ENCODE peak calls at places on chromosomes 6 and 20, in five cellular contexts. T is IMR-90, G is neuronal stem cell, M is mesenchymal stem cell, F is H1. P is an unnamed sample. For H3K4me1, the result is how much of the 10 kb centered on the place peaks cover.

GRCh38 chr20:5171074-5171789 is 44.4 kb downstream of the CDS2 start:
- DNase-seq in T (no peak), M (peak), G (peak), F (no peak), P (no peak)

GRCh38 chr6:46296586-46296985 is 125.8 kb upstream of the ENPP5 start:
- DNase-seq in M (no peak), F (no peak), G (no peak), T (no peak), P (peak)

GRCh38 chr6:147561742-147562141 is 53.3 kb downstream of the SAMD5 start:
- DNase-seq in M (no peak), G (no peak), F (no peak), T (no peak), P (no peak)

GRCh38 chr6:156279306-156279969 is 497.7 kb upstream of the ARID1B start:
- DNase-seq in G (no peak), M (peak), T (no peak), F (no peak), P (no peak)

GRCh38 chr6:90368601-90369000 is 72.0 kb upstream of the BACH2 start:
- DNase-seq in F (no peak), G (no peak), T (peak), M (no peak), P (no peak)

GRCh38 chr6:1396952-1397868 is 7.8 kb downstream of the FOXF2 start:
- DNase-seq in G (peak), T (peak), F (no peak), M (peak), P (peak)

GRCh38 chr20:24951536-24952047 is 2.5 kb downstream of the CST7 start:
- DNase-seq in T (no peak), F (no peak), M (no peak), G (no peak), P (no peak)

GRCh38 chr20:63139369-63139768 is 76.6 kb downstream of the YTHDF1 start:
- DNase-seq in T (no peak), M (no peak), F (no peak), G (no peak), P (no peak)

GRCh38 chr6:33414592-33415271 is 3.2 kb downstream of the CUTA start:
- DNase-seq in T (no peak), M (no peak), F (no peak), G (no peak), P (no peak)

GRCh38 chr6:36735110-36735971 is 37.7 kb downstream of the RAB44 start:
- DNase-seq in G (no peak), T (peak), M (peak), F (no peak), P (no peak)

GRCh38 chr20:36543187-36544133 is 2.1 kb downstream of the MYL9 start:
- DNase-seq in M (peak), G (no peak), T (peak), F (no peak), P (no peak)

GRCh38 chr6:41723178-41723935 is 12.1 kb downstream of the TFEB start:
- DNase-seq in T (peak), G (no peak), F (no peak), M (peak), P (peak)

GRCh38 chr6:134002821-134003220 is 49.6 kb downstream of the SLC2A12 start:
- DNase-seq in F (no peak), T (peak), M (no peak), G (no peak), P (no peak)

GRCh38 chr20:24543168-24543567 is 73.7 kb downstream of the SYNDIG1 start:
- DNase-seq in M (no peak), F (no peak), G (no peak), T (no peak), P (no peak)

GRCh38 chr20:48657426-48658197 is 170.2 kb downstream of the PREX1 start:
- DNase-seq in T (peak), F (no peak), G (peak), M (peak), P (peak)
- H4K91ac ChIP-seq in T (no peak), F (no peak), G (no peak), M (peak), P (peak)

GRCh38 chr6:132359891-132360290 is 41.4 kb downstream of the MOXD1 start:
- DNase-seq in T (no peak), G (no peak), M (no peak), F (no peak), P (no peak)
- H3K4me3 ChIP-seq in T (no peak), G (no peak), M (no peak), F (no peak), P (no peak)

DNA sequence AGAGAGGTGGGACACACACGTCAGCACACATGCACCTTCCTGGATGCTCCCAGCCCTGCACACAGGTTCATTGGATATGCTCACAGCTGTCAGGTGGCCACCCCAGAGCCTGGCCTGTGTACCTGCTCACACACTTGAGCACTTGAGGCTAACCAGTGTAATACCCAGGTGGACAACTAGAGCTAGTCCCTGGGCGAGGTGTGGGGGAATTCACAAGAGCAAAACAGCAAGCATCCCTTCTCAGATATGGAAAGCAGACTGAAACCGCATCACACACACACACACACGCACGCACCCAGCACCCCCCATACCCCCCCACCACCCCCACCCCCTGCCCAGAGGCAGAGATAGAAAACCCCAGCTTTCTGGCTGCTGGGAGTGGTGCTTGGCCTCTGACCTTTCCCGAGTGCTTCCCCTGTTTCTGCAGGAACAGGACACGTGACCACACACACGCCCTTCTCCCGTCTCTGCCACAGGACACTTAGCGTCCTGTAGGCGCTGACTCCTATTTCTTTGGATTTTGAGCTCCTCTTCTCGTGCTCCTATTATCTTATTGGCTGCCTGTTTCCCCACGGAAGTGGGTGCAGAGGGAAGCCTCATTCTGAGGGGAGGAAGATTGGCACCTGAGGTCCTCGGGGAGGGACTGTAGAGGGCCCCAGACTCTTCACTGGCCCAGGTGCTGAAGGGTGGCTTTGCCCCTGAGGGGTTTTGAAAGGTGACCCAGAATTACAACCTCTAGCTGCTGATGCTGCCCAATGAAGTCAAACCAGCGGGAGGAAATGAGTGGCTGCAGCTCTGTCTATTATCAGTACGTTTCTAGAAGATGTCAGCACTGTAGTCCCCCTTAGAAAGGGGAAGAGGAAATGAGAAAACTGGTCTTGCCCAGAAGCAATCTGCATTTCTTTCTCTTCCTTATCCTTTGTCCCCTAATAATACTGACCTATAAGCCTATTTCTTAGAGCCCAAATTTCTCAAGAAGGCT is 65.8 kb downstream of the SYTL3 start:
- DNase-seq in F (no peak), T (no peak), G (no peak), M (peak), P (no peak)
- H3K4me1 ChIP-seq in F (under half), T (under half), G (under half), M (under half), P (under half)

DNA sequence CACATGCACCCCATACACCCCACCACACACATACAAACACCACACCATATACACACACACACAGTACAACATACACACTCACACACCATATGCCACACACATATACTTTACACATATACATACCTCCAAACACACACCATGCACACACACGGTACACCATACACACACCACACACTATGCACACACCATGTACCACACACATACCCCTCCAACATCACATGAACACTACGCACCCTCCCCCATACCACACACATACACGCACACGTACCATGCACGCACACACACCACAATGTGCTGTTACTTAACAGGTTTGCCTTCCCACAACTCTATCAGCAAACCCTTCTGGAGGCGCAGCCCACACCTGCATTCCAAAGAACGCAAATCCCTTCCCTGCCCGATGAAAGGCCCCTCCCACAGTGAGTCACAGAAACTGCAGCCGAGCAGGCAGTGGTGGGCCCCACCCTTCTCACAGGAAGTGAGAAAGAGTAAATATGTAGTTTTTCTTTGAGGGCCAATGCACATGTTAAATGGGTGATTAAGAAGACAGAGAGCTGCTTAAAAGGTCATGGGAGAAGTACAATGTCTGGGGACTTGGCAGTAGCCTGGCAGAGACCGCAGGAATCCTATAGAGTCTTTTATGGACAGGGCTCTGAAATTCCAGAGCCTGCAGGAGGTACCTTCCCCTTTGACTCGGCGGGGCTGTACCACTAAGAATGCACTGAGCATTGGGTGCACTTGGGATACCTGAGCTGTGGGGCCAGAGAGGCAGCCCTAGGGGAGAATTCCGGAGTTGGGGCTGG is 34.1 kb upstream of the EZR start:
- DNase-seq in T (peak), M (peak), F (peak), G (peak), P (peak)
- H4K91ac ChIP-seq in T (peak), M (peak), F (peak), G (no peak), P (peak)

P was measured in trophoblast cell.